ENCODE peak calls at places on chromosome 5, in eight cellular contexts. One of them, this sample, is unnamed. For H3K4me1, H3K36me3 and H3K9me3, the result is how much of the 10 kb centered on the place peaks cover.

GRCh38 chr5:147619281-147619680 is 109.4 kb upstream of the DPYSL3 start:
- DNase-seq in PC-3: no peak
- DNase-seq in adipocyte: no peak
- DNase-seq in suprapubic skin: no peak
- DNase-seq in tibial nerve: no peak
- DNase-seq in ovary: no peak
- DNase-seq in keratinocyte: no peak
- DNase-seq in cardiac muscle cell: no peak
- DNase-seq in this sample: no peak

GRCh38 chr5:37735649-37736347 is 104.0 kb downstream of the GDNF start:
- DNase-seq in PC-3: no peak
- DNase-seq in adipocyte: peak
- DNase-seq in suprapubic skin: no peak
- DNase-seq in tibial nerve: no peak
- DNase-seq in ovary: no peak
- DNase-seq in keratinocyte: no peak
- DNase-seq in cardiac muscle cell: no peak
- DNase-seq in this sample: no peak

GRCh38 chr5:54360925-54361662 is 50.7 kb upstream of the ARL15 start:
- DNase-seq in PC-3: no peak
- DNase-seq in adipocyte: peak
- DNase-seq in suprapubic skin: no peak
- DNase-seq in tibial nerve: no peak
- DNase-seq in ovary: no peak
- DNase-seq in keratinocyte: no peak
- DNase-seq in cardiac muscle cell: no peak
- DNase-seq in this sample: no peak

GRCh38 chr5:36252722-36253340 is 11.1 kb upstream of the NADK2 start:
- DNase-seq in PC-3: no peak
- DNase-seq in adipocyte: no peak
- DNase-seq in suprapubic skin: no peak
- DNase-seq in tibial nerve: no peak
- DNase-seq in ovary: no peak
- DNase-seq in keratinocyte: no peak
- DNase-seq in cardiac muscle cell: no peak
- DNase-seq in this sample: no peak

GRCh38 chr5:34555699-34556513 is 100.2 kb upstream of the RAI14 start:
- DNase-seq in PC-3: peak
- DNase-seq in adipocyte: no peak
- DNase-seq in suprapubic skin: no peak
- DNase-seq in tibial nerve: no peak
- DNase-seq in ovary: no peak
- DNase-seq in keratinocyte: no peak
- DNase-seq in cardiac muscle cell: no peak
- DNase-seq in this sample: no peak

GRCh38 chr5:74266836-74267235 is 373.7 kb downstream of the ENC1 start:
- DNase-seq in PC-3: no peak
- DNase-seq in adipocyte: no peak
- DNase-seq in suprapubic skin: no peak
- DNase-seq in tibial nerve: no peak
- DNase-seq in ovary: no peak
- DNase-seq in keratinocyte: no peak
- DNase-seq in cardiac muscle cell: no peak
- DNase-seq in this sample: no peak

GRCh38 chr5:96601811-96602244 is 60.3 kb upstream of the CAST start:
- DNase-seq in PC-3: peak
- DNase-seq in adipocyte: peak
- DNase-seq in suprapubic skin: no peak
- DNase-seq in tibial nerve: no peak
- DNase-seq in ovary: no peak
- DNase-seq in keratinocyte: peak
- DNase-seq in cardiac muscle cell: peak
- DNase-seq in this sample: peak

GRCh38 chr5:90783460-90784333 is 225.1 kb downstream of the ADGRV1 start:
- DNase-seq in PC-3: peak
- DNase-seq in adipocyte: peak
- DNase-seq in suprapubic skin: peak
- DNase-seq in tibial nerve: peak
- DNase-seq in ovary: peak
- DNase-seq in keratinocyte: peak
- DNase-seq in cardiac muscle cell: peak
- DNase-seq in this sample: peak

GRCh38 chr5:109410389-109411174 is 808 bp upstream of the PJA2 start:
- DNase-seq in PC-3: peak
- DNase-seq in adipocyte: peak
- DNase-seq in suprapubic skin: peak
- DNase-seq in tibial nerve: peak
- DNase-seq in ovary: peak
- DNase-seq in keratinocyte: no peak
- DNase-seq in cardiac muscle cell: peak
- DNase-seq in this sample: peak

GRCh38 chr5:179798144-179798770 is 4.5 kb downstream of the LTC4S start:
- DNase-seq in PC-3: no peak
- DNase-seq in adipocyte: no peak
- DNase-seq in suprapubic skin: no peak
- DNase-seq in tibial nerve: no peak
- DNase-seq in ovary: peak
- DNase-seq in keratinocyte: no peak
- DNase-seq in cardiac muscle cell: no peak
- DNase-seq in this sample: no peak

GRCh38 chr5:59873113-59873512 is 20.4 kb downstream of the PDE4D start:
- DNase-seq in PC-3: no peak
- DNase-seq in adipocyte: peak
- DNase-seq in suprapubic skin: no peak
- DNase-seq in tibial nerve: no peak
- DNase-seq in ovary: no peak
- DNase-seq in keratinocyte: no peak
- DNase-seq in cardiac muscle cell: no peak
- DNase-seq in this sample: peak

GRCh38 chr5:96487859-96488258 is 54.8 kb upstream of the PCSK1 start:
- DNase-seq in PC-3: peak
- DNase-seq in adipocyte: no peak
- DNase-seq in suprapubic skin: no peak
- DNase-seq in tibial nerve: no peak
- DNase-seq in ovary: no peak
- DNase-seq in keratinocyte: no peak
- DNase-seq in cardiac muscle cell: no peak
- DNase-seq in this sample: no peak

GRCh38 chr5:97047076-97047475 is 95.3 kb downstream of the LIX1 start:
- DNase-seq in PC-3: no peak
- DNase-seq in adipocyte: no peak
- DNase-seq in suprapubic skin: no peak
- DNase-seq in tibial nerve: no peak
- DNase-seq in ovary: no peak
- DNase-seq in keratinocyte: no peak
- DNase-seq in cardiac muscle cell: no peak
- DNase-seq in this sample: no peak

GRCh38 chr5:134103397-134103796 is 11.1 kb upstream of the TCF7 start:
- DNase-seq in PC-3: no peak
- DNase-seq in adipocyte: no peak
- DNase-seq in suprapubic skin: no peak
- DNase-seq in tibial nerve: no peak
- DNase-seq in ovary: no peak
- DNase-seq in keratinocyte: no peak
- DNase-seq in cardiac muscle cell: no peak
- DNase-seq in this sample: no peak
- H3K4me1 ChIP-seq in PC-3: under half
- H3K4me1 ChIP-seq in adipocyte: under half
- H3K4me1 ChIP-seq in suprapubic skin: under half
- H3K4me1 ChIP-seq in tibial nerve: under half
- H3K4me1 ChIP-seq in ovary: under half
- H3K4me1 ChIP-seq in keratinocyte: under half
- H3K4me1 ChIP-seq in cardiac muscle cell: under half
- H3K4me1 ChIP-seq in this sample: under half

GRCh38 chr5:87389635-87390034 is 23.1 kb downstream of the CCNH start:
- DNase-seq in PC-3: no peak
- DNase-seq in adipocyte: no peak
- DNase-seq in suprapubic skin: no peak
- DNase-seq in tibial nerve: no peak
- DNase-seq in ovary: no peak
- DNase-seq in keratinocyte: no peak
- DNase-seq in cardiac muscle cell: no peak
- DNase-seq in this sample: no peak
- H3K36me3 ChIP-seq in PC-3: half or more
- H3K36me3 ChIP-seq in adipocyte: half or more
- H3K36me3 ChIP-seq in suprapubic skin: half or more
- H3K36me3 ChIP-seq in tibial nerve: under half
- H3K36me3 ChIP-seq in ovary: under half
- H3K36me3 ChIP-seq in keratinocyte: under half
- H3K36me3 ChIP-seq in cardiac muscle cell: half or more
- H3K36me3 ChIP-seq in this sample: half or more

GRCh38 chr5:121746763-121747162 is 104.9 kb upstream of the FTMT start:
- DNase-seq in PC-3: no peak
- DNase-seq in adipocyte: no peak
- DNase-seq in suprapubic skin: no peak
- DNase-seq in tibial nerve: no peak
- DNase-seq in ovary: no peak
- DNase-seq in keratinocyte: no peak
- DNase-seq in cardiac muscle cell: no peak
- DNase-seq in this sample: no peak
- H3K9me3 ChIP-seq in PC-3: under half
- H3K9me3 ChIP-seq in adipocyte: under half
- H3K9me3 ChIP-seq in suprapubic skin: under half
- H3K9me3 ChIP-seq in tibial nerve: under half
- H3K9me3 ChIP-seq in ovary: under half
- H3K9me3 ChIP-seq in keratinocyte: under half
- H3K9me3 ChIP-seq in cardiac muscle cell: under half
- H3K9me3 ChIP-seq in this sample: under half

GRCh38 chr5:39273314-39273954 is 54.1 kb upstream of the FYB1 start:
- DNase-seq in PC-3: no peak
- DNase-seq in adipocyte: no peak
- DNase-seq in suprapubic skin: no peak
- DNase-seq in tibial nerve: no peak
- DNase-seq in ovary: no peak
- DNase-seq in keratinocyte: no peak
- DNase-seq in cardiac muscle cell: no peak
- DNase-seq in this sample: no peak
- H3K4me1 ChIP-seq in PC-3: under half
- H3K4me1 ChIP-seq in adipocyte: under half
- H3K4me1 ChIP-seq in suprapubic skin: under half
- H3K4me1 ChIP-seq in tibial nerve: under half
- H3K4me1 ChIP-seq in ovary: under half
- H3K4me1 ChIP-seq in keratinocyte: under half
- H3K4me1 ChIP-seq in cardiac muscle cell: under half
- H3K4me1 ChIP-seq in this sample: under half

DNA sequence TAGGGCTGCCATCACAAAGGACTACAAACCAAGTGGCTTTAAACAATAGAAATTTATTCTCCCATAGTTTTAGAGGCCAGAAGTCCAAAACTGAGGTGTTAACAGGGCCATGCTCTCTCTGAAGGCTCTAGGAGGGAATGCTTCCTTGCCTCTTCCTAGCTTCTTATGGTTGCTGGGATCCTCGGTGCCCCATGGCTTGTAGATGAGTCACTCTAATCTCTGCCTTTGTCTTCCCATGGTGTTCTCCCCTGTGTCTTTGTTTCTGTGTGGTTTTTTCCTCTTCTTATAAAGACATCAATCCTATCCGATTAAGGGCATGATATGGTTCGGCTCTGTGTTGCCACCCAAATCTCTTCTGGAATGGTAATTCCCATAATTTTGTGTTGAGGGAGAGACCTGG is 178.8 kb upstream of the NREP start:
- DNase-seq in PC-3: no peak
- DNase-seq in adipocyte: no peak
- DNase-seq in suprapubic skin: no peak
- DNase-seq in tibial nerve: no peak
- DNase-seq in ovary: no peak
- DNase-seq in keratinocyte: no peak
- DNase-seq in cardiac muscle cell: no peak
- DNase-seq in this sample: peak
- H3K36me3 ChIP-seq in PC-3: under half
- H3K36me3 ChIP-seq in adipocyte: under half
- H3K36me3 ChIP-seq in suprapubic skin: under half
- H3K36me3 ChIP-seq in tibial nerve: under half
- H3K36me3 ChIP-seq in ovary: under half
- H3K36me3 ChIP-seq in keratinocyte: under half
- H3K36me3 ChIP-seq in cardiac muscle cell: under half
- H3K36me3 ChIP-seq in this sample: under half

GRCh38 chr5:3333105-3333504 is 262.5 kb upstream of the IRX1 start:
- DNase-seq in PC-3: no peak
- DNase-seq in adipocyte: no peak
- DNase-seq in suprapubic skin: no peak
- DNase-seq in tibial nerve: no peak
- DNase-seq in ovary: no peak
- DNase-seq in keratinocyte: no peak
- DNase-seq in cardiac muscle cell: no peak
- DNase-seq in this sample: no peak
- H3K9me3 ChIP-seq in PC-3: under half
- H3K9me3 ChIP-seq in adipocyte: under half
- H3K9me3 ChIP-seq in suprapubic skin: under half
- H3K9me3 ChIP-seq in tibial nerve: under half
- H3K9me3 ChIP-seq in ovary: under half
- H3K9me3 ChIP-seq in keratinocyte: under half
- H3K9me3 ChIP-seq in cardiac muscle cell: under half
- H3K9me3 ChIP-seq in this sample: under half

DNA sequence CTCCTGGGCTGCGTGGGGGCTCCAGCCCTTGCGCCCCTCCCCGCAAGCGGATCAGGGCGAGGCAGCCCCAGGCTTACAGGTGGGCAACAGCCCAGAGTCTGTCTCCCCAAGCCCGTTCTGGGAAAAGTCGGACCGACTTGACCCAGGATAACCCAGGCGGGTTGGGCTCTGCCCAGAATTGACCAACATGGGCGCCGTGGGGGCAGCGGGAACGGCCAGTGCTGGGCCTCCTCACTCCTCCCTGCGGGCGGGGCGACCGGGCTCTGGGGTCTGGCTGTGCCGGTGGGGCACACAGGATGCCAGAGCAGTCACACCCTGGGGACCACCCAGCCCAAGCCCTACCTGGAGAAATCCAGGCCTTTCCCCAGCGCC is 15.3 kb upstream of the SYNPO start:
- DNase-seq in PC-3: no peak
- DNase-seq in adipocyte: no peak
- DNase-seq in suprapubic skin: no peak
- DNase-seq in tibial nerve: peak
- DNase-seq in ovary: peak
- DNase-seq in keratinocyte: no peak
- DNase-seq in cardiac muscle cell: no peak
- DNase-seq in this sample: no peak
- H3K4me1 ChIP-seq in PC-3: under half
- H3K4me1 ChIP-seq in adipocyte: under half
- H3K4me1 ChIP-seq in suprapubic skin: half or more
- H3K4me1 ChIP-seq in tibial nerve: under half
- H3K4me1 ChIP-seq in ovary: under half
- H3K4me1 ChIP-seq in keratinocyte: under half
- H3K4me1 ChIP-seq in cardiac muscle cell: under half
- H3K4me1 ChIP-seq in this sample: half or more

DNA sequence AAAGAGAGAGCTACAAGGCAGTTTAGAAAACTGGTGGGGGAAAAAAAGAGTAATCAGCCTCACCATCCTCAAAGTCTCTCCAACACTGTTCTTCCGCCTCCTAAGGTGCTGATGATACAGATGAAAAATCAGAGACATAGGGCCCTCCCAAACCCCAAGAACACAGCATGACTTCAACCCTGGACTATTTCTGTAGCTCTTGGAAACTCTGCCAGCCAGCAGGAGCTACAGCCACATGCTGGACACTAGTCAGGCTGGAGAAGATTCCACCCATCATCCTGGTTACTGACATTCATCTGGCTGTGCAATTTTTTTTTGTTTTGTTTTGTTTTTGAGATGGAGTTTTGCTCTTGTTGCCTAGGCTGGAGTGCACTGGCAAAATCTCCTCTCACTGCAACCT is 42.4 kb downstream of the OXCT1 start:
- DNase-seq in PC-3: no peak
- DNase-seq in adipocyte: no peak
- DNase-seq in suprapubic skin: no peak
- DNase-seq in tibial nerve: no peak
- DNase-seq in ovary: no peak
- DNase-seq in keratinocyte: no peak
- DNase-seq in cardiac muscle cell: no peak
- DNase-seq in this sample: no peak
- H3K36me3 ChIP-seq in PC-3: under half
- H3K36me3 ChIP-seq in adipocyte: under half
- H3K36me3 ChIP-seq in suprapubic skin: under half
- H3K36me3 ChIP-seq in tibial nerve: under half
- H3K36me3 ChIP-seq in ovary: under half
- H3K36me3 ChIP-seq in keratinocyte: under half
- H3K36me3 ChIP-seq in cardiac muscle cell: under half
- H3K36me3 ChIP-seq in this sample: under half

This sample was measured in SJSA1.